ENCODE peak calls at places on chromosomes 1 and 21, in nine cellular contexts. O is HCT116, K is adrenal gland, M is spleen, P is thyroid gland, H is body of pancreas, I is IMR-90, W is heart left ventricle, V is prostate gland. X is an unnamed sample.
A peak's percentile ranks its signal among the peaks of the same experiment; 100 is the strongest.

GRCh38 chr1:54500030-54500389 is 48.0 kb upstream of the ACOT11 start:
- DNase-seq in O (no peak), K (no peak), M (no peak), P (peak; percentile 8), H (no peak), I (no peak), W (no peak), V (no peak), X (no peak)

GRCh38 chr1:235079443-235079967 is 49.1 kb downstream of the TOMM20 start:
- DNase-seq in O (peak; percentile 92), K (no peak), M (peak; percentile 66), P (peak; percentile 97), H (peak; percentile 96), I (peak; percentile 62), W (peak; percentile 33), V (peak; percentile 84), X (no peak)

GRCh38 chr1:89065077-89065868 is at the start of gene GBP1:
- DNase-seq in O (no peak), K (no peak), M (no peak), P (no peak), H (no peak), I (peak; percentile 88), W (no peak), V (peak; percentile 38), X (no peak)

GRCh38 chr1:1334835-1335234 is 3.8 kb downstream of the TAS1R3 start:
- DNase-seq in O (no peak), K (no peak), M (no peak), P (no peak), H (no peak), I (no peak), W (no peak), V (no peak), X (no peak)

GRCh38 chr1:225645194-225645593 is 7.7 kb downstream of the ENAH start:
- DNase-seq in O (no peak), K (no peak), M (no peak), P (no peak), H (no peak), I (no peak), W (no peak), V (no peak), X (no peak)

GRCh38 chr1:182185822-182186756 is 124.6 kb upstream of the ZNF648 start:
- DNase-seq in O (peak; percentile 49), K (no peak), M (no peak), P (peak; percentile 30), H (no peak), I (peak; percentile 47), W (no peak), V (no peak), X (no peak)

GRCh38 chr1:16971330-16972209 is 8.8 kb downstream of the MFAP2 start:
- DNase-seq in O (peak; percentile 26), K (no peak), M (no peak), P (no peak), H (no peak), I (no peak), W (no peak), V (no peak), X (no peak)

GRCh38 chr1:184734972-184735371 is 19.7 kb downstream of the EDEM3 start:
- DNase-seq in O (no peak), K (no peak), M (no peak), P (no peak), H (no peak), I (no peak), W (no peak), V (no peak), X (no peak)

GRCh38 chr1:97424209-97424608 is 496.6 kb downstream of the DPYD start:
- DNase-seq in O (no peak), K (no peak), M (no peak), P (no peak), H (no peak), I (no peak), W (no peak), V (no peak), X (no peak)

GRCh38 chr1:68969430-68969829 is 472.5 kb upstream of the DEPDC1 start:
- DNase-seq in O (no peak), K (no peak), M (no peak), P (peak; percentile 74), H (no peak), I (no peak), W (no peak), V (no peak), X (no peak)

GRCh38 chr1:85940621-85941306 is 215.8 kb downstream of the COL24A1 start:
- DNase-seq in O (no peak), K (no peak), M (no peak), P (no peak), H (no peak), I (peak; percentile 59), W (no peak), V (no peak), X (no peak)

GRCh38 chr1:226634156-226634588 is 85.6 kb downstream of the STUM start:
- DNase-seq in O (peak; percentile 39), K (peak; percentile 86), M (peak; percentile 96), P (peak; percentile 76), H (peak; percentile 80), I (peak; percentile 59), W (peak; percentile 81), V (peak; percentile 79), X (no peak)

GRCh38 chr1:192993426-192994085 is 65.6 kb downstream of the UCHL5 start:
- DNase-seq in O (no peak), K (no peak), M (no peak), P (no peak), H (no peak), I (peak; percentile 63), W (no peak), V (no peak), X (no peak)

GRCh38 chr1:179353546-179353945 is 12.2 kb upstream of the AXDND1 start:
- DNase-seq in O (no peak), K (peak; percentile 59), M (no peak), P (no peak), H (no peak), I (peak; percentile 80), W (peak; percentile 64), V (no peak), X (no peak)

GRCh38 chr1:101238041-101238515 is 1.3 kb downstream of the S1PR1 start:
- DNase-seq in O (no peak), K (peak; percentile 29), M (peak; percentile 93), P (no peak), H (no peak), I (no peak), W (peak; percentile 42), V (no peak), X (no peak)

GRCh38 chr1:101239095-101240040 is 2.5 kb downstream of the S1PR1 start:
- DNase-seq in O (no peak), K (peak; percentile 24), M (peak; percentile 78), P (no peak), H (no peak), I (no peak), W (peak; percentile 32), V (no peak), X (no peak)

GRCh38 chr1:101237229-101237837 is 514 bp downstream of the S1PR1 start:
- DNase-seq in O (no peak), K (no peak), M (no peak), P (no peak), H (no peak), I (peak; percentile 75), W (no peak), V (no peak), X (no peak)

GRCh38 chr1:101240041-101240430 is 3.2 kb downstream of the S1PR1 start:
- DNase-seq in O (no peak), K (no peak), M (no peak), P (no peak), H (no peak), I (no peak), W (peak; percentile 41), V (no peak), X (no peak)

GRCh38 chr1:101238681-101239094 is 1.9 kb downstream of the S1PR1 start:
- DNase-seq in O (peak; percentile 71), K (peak; percentile 92), M (peak; percentile 97), P (peak; percentile 86), H (peak; percentile 80), I (peak; percentile 91), W (peak; percentile 90), V (peak; percentile 63), X (no peak)
- H3K4me1 ChIP-seq in O (peaks cover 4% of the 10 kb centered on the region), K (peaks cover 25% of the 10 kb centered on the region), M (peaks cover 96% of the 10 kb centered on the region), P (peaks cover 7% of the 10 kb centered on the region), H (peaks cover 31% of the 10 kb centered on the region), I (no peaks in the 10 kb centered on the region), W (peaks cover 31% of the 10 kb centered on the region), V (no peaks in the 10 kb centered on the region), X (peaks cover 5% of the 10 kb centered on the region)

GRCh38 chr1:12140016-12140415 is 26.8 kb upstream of the TNFRSF1B start:
- DNase-seq in O (no peak), K (no peak), M (peak; percentile 64), P (no peak), H (no peak), I (no peak), W (no peak), V (no peak), X (no peak)

GRCh38 chr1:12132078-12132477 is 34.7 kb upstream of the TNFRSF1B start:
- DNase-seq in O (no peak), K (no peak), M (peak; percentile 36), P (no peak), H (no peak), I (peak; percentile 57), W (no peak), V (no peak), X (no peak)

GRCh38 chr1:12138196-12139183 is 28.3 kb upstream of the TNFRSF1B start:
- DNase-seq in O (no peak), K (no peak), M (peak; percentile 76), P (no peak), H (no peak), I (peak; percentile 28), W (no peak), V (no peak), X (no peak)

GRCh38 chr1:12134716-12135115 is 32.1 kb upstream of the TNFRSF1B start:
- DNase-seq in O (no peak), K (no peak), M (peak; percentile 55), P (no peak), H (no peak), I (no peak), W (no peak), V (no peak), X (no peak)

DNA sequence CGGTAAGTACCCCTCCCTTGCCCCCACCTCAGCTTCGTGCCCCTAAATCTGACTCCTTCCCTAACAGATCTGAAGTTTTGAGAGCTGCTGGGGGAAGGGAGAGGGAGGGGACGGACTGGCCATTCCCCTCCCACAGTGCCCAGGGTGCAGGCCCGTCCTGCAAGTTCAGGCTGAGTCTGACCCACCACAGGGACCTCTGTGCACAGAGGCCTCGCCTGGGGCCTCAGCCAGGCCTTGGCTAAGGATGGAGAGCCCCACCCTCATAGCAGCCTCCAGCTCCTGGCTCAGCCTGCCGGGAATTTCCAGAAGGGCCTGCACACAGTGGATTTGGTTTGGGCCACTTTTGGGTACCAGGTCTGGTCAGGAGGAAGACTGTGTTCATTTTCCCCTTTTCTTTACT is 31.2 kb upstream of the TNFRSF1B start:
- DNase-seq in O (no peak), K (no peak), M (peak; percentile 75), P (peak; percentile 37), H (no peak), I (no peak), W (peak; percentile 77), V (no peak), X (no peak)
- TF ChIP-seq POLR2A in O (no peak), K (no peak), M (no peak), P (no peak), H (no peak), I (no peak), W (no peak), V (no peak), X (no peak)

GRCh38 chr1:145956361-145956760 is 1.5 kb downstream of the LIX1L start:
- DNase-seq in O (no peak), K (no peak), M (no peak), P (no peak), H (no peak), I (no peak), W (no peak), V (no peak), X (no peak)
- H3K4me3 ChIP-seq in O (no peak overlapping the region), K (peak overlapping the region; percentile 39), M (peak overlapping the region; percentile 84), P (no peak overlapping the region), H (no peak overlapping the region), I (peak overlapping the region; percentile 68), W (peak overlapping the region; percentile 69), V (peak overlapping the region; percentile 55), X (peak overlapping the region; percentile 69)

GRCh38 chr21:31201548-31201947 is 142.5 kb downstream of the TIAM1 start:
- DNase-seq in O (no peak), K (no peak), M (no peak), P (peak; percentile 7), H (no peak), I (peak; percentile 50), W (peak; percentile 52), V (no peak), X (no peak)
- H3K4me1 ChIP-seq in O (peaks cover 29% of the 10 kb centered on the region), K (peaks cover 12% of the 10 kb centered on the region), M (peaks cover 15% of the 10 kb centered on the region), P (no peaks in the 10 kb centered on the region), H (peaks cover 7% of the 10 kb centered on the region), I (no peaks in the 10 kb centered on the region), W (no peaks in the 10 kb centered on the region), V (no peaks in the 10 kb centered on the region), X (no peaks in the 10 kb centered on the region)

X was measured in esophagus squamous epithelium.